ENCODE peak calls at places on chromosomes 7 and 10, in ten cellular contexts. Y, N, M, I, O, R, T, V, P and K are unnamed samples.

GRCh38 chr10:73791871-73792400 is 6.5 kb downstream of the ZSWIM8 start:
- DNase-seq in T (no peak), M (no peak), N (no peak), P (no peak), O (no peak), R (no peak), V (no peak), Y (no peak), I (no peak), K (no peak)

GRCh38 chr7:148436571-148436970 is 154.0 kb upstream of the C7orf33 start:
- DNase-seq in V (no peak), R (no peak), M (no peak), I (no peak), O (no peak), N (no peak), T (no peak), P (no peak), Y (no peak), K (no peak)

GRCh38 chr7:35436452-35436851 is 182.6 kb upstream of the TBX20 start:
- DNase-seq in O (no peak), Y (no peak), P (no peak), N (no peak), R (no peak), T (no peak), V (no peak), M (no peak), I (no peak), K (no peak)

GRCh38 chr7:46589282-46589681 is 668.2 kb upstream of the IGFBP3 start:
- DNase-seq in T (no peak), P (no peak), V (no peak), I (no peak), N (no peak), M (no peak), R (no peak), Y (no peak), O (no peak), K (no peak)

GRCh38 chr7:26937956-26938623 is 73.7 kb upstream of the SKAP2 start:
- DNase-seq in P (no peak), V (no peak), M (no peak), T (no peak), I (peak; percentile 53), R (peak; percentile 44), N (no peak), O (peak; percentile 31), Y (no peak), K (no peak)

GRCh38 chr7:131753620-131754222 is 197.3 kb upstream of the PODXL start:
- DNase-seq in Y (no peak), V (no peak), O (peak; percentile 13), T (peak; percentile 19), M (no peak), N (no peak), R (no peak), P (no peak), I (peak; percentile 61), K (peak; percentile 26)

GRCh38 chr10:98446121-98446655 is 547 bp downstream of the HPS1 start:
- DNase-seq in T (peak; percentile 52), M (peak; percentile 35), I (peak; percentile 36), N (peak; percentile 41), R (peak; percentile 38), Y (peak; percentile 59), V (no peak), P (peak; percentile 34), O (peak; percentile 56), K (peak; percentile 34)

GRCh38 chr10:80599424-80599847 is 61.7 kb downstream of the SH2D4B start:
- DNase-seq in O (peak; percentile 56), N (peak; percentile 24), Y (peak; percentile 63), M (peak; percentile 25), V (peak; percentile 36), I (peak; percentile 49), R (peak; percentile 53), T (peak; percentile 95), P (no peak), K (peak; percentile 64)

GRCh38 chr7:39936786-39937185 is 13.3 kb upstream of the CDK13 start:
- DNase-seq in I (no peak), Y (no peak), V (no peak), T (no peak), M (no peak), O (no peak), R (no peak), P (no peak), N (no peak), K (no peak)
- TF ChIP-seq CTCF in I (no peak), Y (no peak), V (no peak), T (no peak), M (no peak), O (no peak), R (no peak), P (no peak), N (no peak), K (no peak)

GRCh38 chr7:22851140-22851539 is 28.5 kb upstream of the TOMM7 start:
- DNase-seq in I (no peak), R (no peak), M (no peak), O (no peak), T (no peak), Y (no peak), P (peak; percentile 61), N (no peak), V (no peak), K (no peak)

GRCh38 chr7:22853138-22853537 is 30.5 kb upstream of the TOMM7 start:
- DNase-seq in O (no peak), P (no peak), I (no peak), N (no peak), T (no peak), Y (no peak), V (no peak), M (no peak), R (no peak), K (no peak)

GRCh38 chr7:22855049-22855392 is 32.4 kb upstream of the TOMM7 start:
- DNase-seq in O (no peak), V (no peak), T (no peak), I (peak; percentile 25), Y (no peak), N (no peak), M (no peak), P (no peak), R (no peak), K (no peak)

GRCh38 chr7:22854158-22855048 is 31.8 kb upstream of the TOMM7 start:
- DNase-seq in O (peak; percentile 93), N (peak; percentile 89), M (peak; percentile 82), V (peak; percentile 92), Y (peak; percentile 87), R (peak; percentile 88), P (peak; percentile 66), T (peak; percentile 97), I (peak; percentile 85), K (peak; percentile 91)

DNA sequence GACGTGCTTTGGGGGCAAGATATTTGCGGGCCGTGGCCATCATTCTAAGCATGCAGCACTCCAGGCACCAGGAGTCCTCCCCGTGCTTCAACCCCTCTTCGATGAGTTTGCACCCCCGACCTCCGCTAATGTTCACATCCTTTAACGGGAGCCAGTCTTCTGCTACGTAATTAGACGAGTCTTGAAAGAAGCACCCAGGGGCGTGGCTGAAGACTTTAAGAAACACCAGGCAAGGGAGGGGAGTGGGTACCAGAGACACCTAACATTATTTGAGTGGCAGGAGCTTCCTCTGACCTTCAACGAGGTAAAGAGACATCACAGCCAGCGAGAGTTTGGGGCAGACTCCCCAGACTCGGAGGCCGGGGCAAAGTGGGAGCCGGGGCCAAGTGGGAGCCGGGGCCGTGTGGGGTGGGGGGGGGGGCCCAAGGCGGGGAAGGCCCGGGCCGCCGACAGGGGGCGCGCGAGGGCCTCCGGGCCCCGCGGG is 31.1 kb upstream of the TOMM7 start:
- DNase-seq in M (peak; percentile 30), T (peak; percentile 84), V (no peak), O (no peak), P (no peak), R (peak; percentile 44), I (peak; percentile 63), N (peak; percentile 19), Y (peak; percentile 45), K (peak; percentile 41)
- TF ChIP-seq CTCF in M (no peak), T (peak; percentile 42), V (no peak), O (peak; percentile 97), P (no peak), R (no peak), I (peak; percentile 88), N (peak; percentile 42), Y (no peak), K (no peak)

GRCh38 chr10:27251554-27251953 is 11.0 kb upstream of the ACBD5 start:
- DNase-seq in R (no peak), O (no peak), M (no peak), V (no peak), I (no peak), N (no peak), T (no peak), P (no peak), Y (no peak), K (no peak)

GRCh38 chr10:27256790-27257189 is 16.2 kb upstream of the ACBD5 start:
- DNase-seq in M (no peak), O (no peak), Y (peak; percentile 42), P (no peak), I (no peak), N (no peak), T (no peak), V (no peak), R (no peak), K (no peak)

GRCh38 chr10:27248215-27248614 is 7.6 kb upstream of the ACBD5 start:
- DNase-seq in N (no peak), Y (no peak), R (no peak), M (no peak), I (no peak), P (no peak), V (no peak), O (no peak), T (no peak), K (no peak)

GRCh38 chr10:27256299-27256698 is 15.7 kb upstream of the ACBD5 start:
- DNase-seq in M (no peak), V (no peak), N (no peak), I (no peak), T (no peak), Y (no peak), O (no peak), R (no peak), P (no peak), K (no peak)

GRCh38 chr10:27252267-27253000 is 11.8 kb upstream of the ACBD5 start:
- DNase-seq in Y (peak; percentile 78), P (peak; percentile 44), I (peak; percentile 36), V (peak; percentile 70), T (no peak), O (peak; percentile 57), M (peak; percentile 85), N (peak; percentile 35), R (peak; percentile 61), K (no peak)
- TF ChIP-seq CTCF in Y (no peak), P (peak; percentile 69), I (peak; percentile 48), V (peak; percentile 85), T (no peak), O (peak; percentile 74), M (peak; percentile 68), N (peak; percentile 37), R (no peak), K (no peak)

GRCh38 chr10:51082857-51083256 is 8.6 kb downstream of the PRKG1 start:
- DNase-seq in Y (no peak), O (no peak), P (no peak), N (no peak), V (no peak), M (no peak), I (no peak), R (no peak), T (no peak), K (no peak)

GRCh38 chr10:51086695-51087094 is 12.4 kb downstream of the PRKG1 start:
- DNase-seq in N (no peak), O (no peak), T (no peak), P (no peak), I (no peak), V (no peak), Y (no peak), R (no peak), M (no peak), K (no peak)

GRCh38 chr10:51085204-51085603 is 10.9 kb downstream of the PRKG1 start:
- DNase-seq in Y (no peak), N (no peak), T (no peak), R (no peak), V (no peak), I (no peak), M (no peak), P (no peak), O (no peak), K (no peak)

GRCh38 chr10:51079766-51080165 is 5.5 kb downstream of the PRKG1 start:
- DNase-seq in T (no peak), N (no peak), Y (no peak), M (no peak), V (no peak), R (no peak), O (no peak), I (no peak), P (no peak), K (no peak)

GRCh38 chr10:51083280-51083986 is 9.1 kb downstream of the PRKG1 start:
- DNase-seq in I (no peak), P (no peak), M (no peak), R (no peak), V (no peak), O (no peak), N (no peak), Y (no peak), T (no peak), K (no peak)
- TF ChIP-seq CTCF in I (no peak), P (no peak), M (no peak), R (no peak), V (peak; percentile 19), O (no peak), N (no peak), Y (no peak), T (no peak), K (no peak)